ENCODE peak calls at places on chromosomes 2 and 18, in six cellular contexts. G is IMR-90, R is SK-N-SH, S is HepG2, B is K562, I is GM12878. P is an unnamed sample.

GRCh38 chr18:8783994-8784530 is 78.7 kb downstream of the MTCL1 start:
- DNase-seq in G (no peak), R (no peak), S (no peak), B (no peak), I (no peak), P (no peak)

GRCh38 chr18:32346667-32347066 is 124.0 kb downstream of the GAREM1 start:
- DNase-seq in G (peak; percentile 27), R (no peak), S (no peak), B (no peak), I (no peak), P (no peak)

GRCh38 chr2:27303093-27304025 is 4.9 kb downstream of the UCN start:
- DNase-seq in G (peak; percentile 72), R (peak; percentile 85), S (peak; percentile 86), B (peak; percentile 80), I (no peak), P (peak; percentile 70)

GRCh38 chr2:72204782-72205545 is 57.3 kb upstream of the CYP26B1 start:
- DNase-seq in G (no peak), R (no peak), S (peak; percentile 14), B (no peak), I (no peak), P (no peak)

GRCh38 chr2:163419000-163419575 is 316.7 kb downstream of the FIGN start:
- DNase-seq in G (no peak), R (no peak), S (no peak), B (no peak), I (no peak), P (no peak)

GRCh38 chr18:46343940-46344372 is 239.8 kb downstream of the HAUS1 start:
- DNase-seq in G (no peak), R (no peak), S (no peak), B (peak; percentile 10), I (peak; percentile 40), P (no peak)

GRCh38 chr2:129870646-129871335 is 108.7 kb upstream of the RAB6C start:
- DNase-seq in G (no peak), R (no peak), S (no peak), B (no peak), I (no peak), P (no peak)

GRCh38 chr2:135745545-135745944 is 3.9 kb downstream of the UBXN4 start:
- DNase-seq in G (peak; percentile 90), R (no peak), S (no peak), B (no peak), I (no peak), P (no peak)

GRCh38 chr2:43293744-43294695 is 67.6 kb upstream of the ZFP36L2 start:
- DNase-seq in G (peak; percentile 100), R (no peak), S (peak; percentile 99), B (peak; percentile 80), I (peak; percentile 90), P (peak; percentile 97)
- TF ChIP-seq RAD21 in G (no peak), R (no peak), S (peak; percentile 48), B (peak; percentile 17), I (peak; percentile 5), P (peak; percentile 35)

DNA sequence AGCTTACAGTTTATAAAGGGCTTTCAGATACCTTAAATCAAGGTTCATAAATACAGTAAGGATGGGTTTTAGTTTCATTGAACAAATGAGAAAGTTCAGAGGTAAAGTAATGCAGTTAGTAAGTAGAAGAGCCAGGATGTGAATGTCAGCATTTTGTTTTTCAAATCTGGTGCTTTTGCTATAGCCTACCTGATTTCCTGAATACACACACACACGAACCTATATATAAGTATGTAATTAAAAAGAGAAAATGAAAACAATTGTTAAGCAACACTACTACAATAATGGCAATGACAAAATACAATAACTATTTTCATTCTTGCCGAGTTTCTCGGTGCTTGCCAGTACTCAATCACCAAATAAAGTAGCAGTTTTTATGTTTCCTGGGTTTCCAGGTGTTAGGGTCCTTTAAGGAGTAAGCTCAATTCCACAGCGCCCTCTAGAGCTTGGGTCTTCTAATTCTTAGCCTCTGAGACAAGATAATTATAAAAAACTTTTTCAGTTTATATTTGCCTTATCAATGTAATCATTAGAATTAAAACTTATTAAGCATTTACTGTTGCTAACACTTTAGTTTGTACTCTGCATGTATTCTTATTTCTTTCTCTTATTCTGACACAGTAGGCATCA is 512.9 kb upstream of the ACVR2A start:
- DNase-seq in G (no peak), R (no peak), S (peak; percentile 5), B (no peak), I (no peak), P (peak; percentile 38)
- H3K36me3 ChIP-seq in G (no peaks in the 10 kb centered on the region), R (no peaks in the 10 kb centered on the region), S (no peaks in the 10 kb centered on the region), B (no peaks in the 10 kb centered on the region), I (no peaks in the 10 kb centered on the region), P (no peaks in the 10 kb centered on the region)

GRCh38 chr18:29653816-29654215 is 1388.7 kb downstream of the DSC3 start:
- DNase-seq in G (no peak), R (no peak), S (no peak), B (no peak), I (no peak), P (no peak)

GRCh38 chr18:29647700-29648099 is 1394.8 kb downstream of the DSC3 start:
- DNase-seq in G (no peak), R (no peak), S (no peak), B (no peak), I (no peak), P (no peak)

GRCh38 chr18:29652797-29653196 is 1389.7 kb downstream of the DSC3 start:
- DNase-seq in G (no peak), R (no peak), S (no peak), B (no peak), I (no peak), P (no peak)

GRCh38 chr18:29648891-29649290 is 1393.7 kb downstream of the DSC3 start:
- DNase-seq in G (no peak), R (no peak), S (no peak), B (no peak), I (no peak), P (no peak)

DNA sequence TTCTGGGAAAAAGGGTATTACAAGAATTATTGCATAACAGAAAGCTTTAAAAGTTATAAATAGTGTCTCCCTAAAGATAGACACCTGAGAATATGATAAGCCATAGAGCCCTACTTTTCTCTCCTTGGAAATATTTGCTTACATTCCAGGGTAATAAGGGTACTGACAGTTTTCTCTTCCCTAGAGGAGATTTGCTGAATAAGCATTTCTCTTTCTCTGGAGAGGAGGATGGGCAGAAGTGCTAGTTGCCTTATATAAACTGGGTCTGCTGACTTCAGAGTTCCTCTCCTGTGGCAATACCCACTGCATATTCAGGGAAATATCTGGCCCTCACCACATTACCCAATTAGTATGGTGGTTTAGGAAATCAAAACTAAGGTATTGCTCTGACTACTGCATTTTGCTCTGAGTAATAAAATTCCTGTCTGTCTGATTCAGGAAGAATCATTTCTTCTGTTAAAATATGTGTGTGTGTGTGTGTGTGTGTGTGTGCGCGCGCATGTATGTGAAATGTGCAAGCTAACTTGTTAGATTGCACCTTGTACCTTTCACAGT is 1391.3 kb downstream of the DSC3 start:
- DNase-seq in G (peak; percentile 53), R (no peak), S (no peak), B (no peak), I (no peak), P (no peak)
- TF ChIP-seq RAD21 in G (no peak), R (no peak), S (no peak), B (no peak), I (no peak), P (no peak)

DNA sequence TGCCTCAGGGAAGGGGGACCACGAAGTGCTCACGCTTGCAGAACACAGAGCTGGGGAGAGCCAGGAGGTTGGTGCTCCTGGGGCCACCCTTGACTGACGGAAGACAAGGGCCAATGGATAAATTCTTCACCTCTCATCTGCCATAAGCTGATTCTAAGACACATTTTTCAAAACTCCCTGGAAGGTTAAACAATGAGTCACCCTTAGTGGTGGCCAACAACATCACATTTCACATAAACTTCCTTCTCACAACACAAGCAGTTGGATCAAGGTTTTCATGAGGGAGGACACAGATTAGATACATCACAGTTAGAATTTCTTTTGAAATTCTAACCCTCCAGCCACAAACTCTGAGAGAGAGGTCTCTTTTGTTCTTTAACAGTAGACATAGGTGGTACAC is 713.6 kb upstream of the POU3F3 start:
- DNase-seq in G (no peak), R (no peak), S (no peak), B (no peak), I (no peak), P (no peak)
- H3K36me3 ChIP-seq in G (no peaks in the 10 kb centered on the region), R (no peaks in the 10 kb centered on the region), S (no peaks in the 10 kb centered on the region), B (no peaks in the 10 kb centered on the region), I (no peaks in the 10 kb centered on the region), P (no peaks in the 10 kb centered on the region)

GRCh38 chr18:80191907-80192652 is 55.2 kb downstream of the PARD6G start:
- DNase-seq in G (no peak), R (no peak), S (no peak), B (no peak), I (no peak), P (no peak)
- TF ChIP-seq RAD21 in G (no peak), R (no peak), S (no peak), B (no peak), I (no peak), P (no peak)

GRCh38 chr2:46320141-46320567 is 22.9 kb downstream of the EPAS1 start:
- DNase-seq in G (no peak), R (peak; percentile 52), S (no peak), B (no peak), I (no peak), P (no peak)
- H3K36me3 ChIP-seq in G (peaks cover 1% of the 10 kb centered on the region), R (peaks cover 9% of the 10 kb centered on the region), S (peaks cover 2% of the 10 kb centered on the region), B (no peaks in the 10 kb centered on the region), I (no peaks in the 10 kb centered on the region), P (no peaks in the 10 kb centered on the region)

DNA sequence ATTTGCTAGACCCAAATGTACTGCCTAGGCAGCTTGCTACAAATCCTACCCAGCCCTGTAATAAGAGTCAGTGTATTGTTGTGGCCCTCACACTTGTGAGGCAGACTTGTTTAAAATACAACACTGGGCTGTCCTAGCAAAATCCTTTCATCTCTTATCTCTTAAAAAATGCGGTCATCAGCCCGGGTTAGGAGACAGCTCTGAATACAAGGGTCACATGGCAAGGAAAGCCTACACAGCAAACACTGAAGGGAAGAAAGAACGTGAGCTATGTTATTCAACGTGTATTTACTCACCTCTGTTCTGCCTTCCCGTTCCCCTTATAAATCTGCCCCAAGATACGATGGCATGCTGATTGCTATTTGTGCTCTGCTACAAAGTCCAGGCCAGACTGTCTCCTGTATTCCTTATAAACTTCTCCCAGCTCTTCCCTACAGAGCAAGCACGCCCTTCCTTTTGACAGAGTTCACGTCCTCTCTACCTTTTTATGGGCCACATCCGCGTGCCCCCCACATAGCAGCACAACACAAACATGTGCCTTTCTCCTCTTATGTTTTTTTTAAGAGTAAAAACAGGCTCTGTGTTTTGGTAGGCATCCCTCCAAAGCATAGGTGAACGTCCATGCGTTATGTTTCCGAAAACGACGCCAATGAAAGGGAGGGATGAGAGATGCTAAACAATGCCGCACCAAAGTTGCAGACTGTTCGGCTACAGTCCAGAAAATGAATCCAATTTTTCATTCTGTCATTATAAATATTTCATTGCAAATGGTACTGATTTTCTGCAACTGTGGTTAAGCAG is 274.8 kb downstream of the ZNF521 start:
- DNase-seq in G (no peak), R (no peak), S (peak; percentile 91), B (no peak), I (no peak), P (no peak)
- TF ChIP-seq RAD21 in G (no peak), R (no peak), S (no peak), B (no peak), I (no peak), P (no peak)